ENCODE peak calls at places on chromosomes 6 and 20, in ten cellular contexts. K is naive thymus-derived CD4-positive, alpha-beta T cell; E is PC-9; T is GM23338; A is IMR-90; F is cardiac muscle cell; M is effector memory CD4-positive, alpha-beta T cell; H is AG10803; L is adrenal gland; D is H7. Z is an unnamed sample.

GRCh38 chr6:37648465-37649330 is 49.0 kb downstream of the MDGA1 start:
- DNase-seq in L (no peak), T (peak; percentile 98), E (peak; percentile 85), M (no peak), D (peak; percentile 98), F (peak; percentile 46), A (no peak), K (no peak), H (no peak), Z (no peak)

GRCh38 chr20:39473533-39473932 is 511.4 kb downstream of the DHX35 start:
- DNase-seq in E (no peak), H (no peak), A (no peak), L (no peak), K (no peak), D (no peak), T (no peak), F (no peak), M (no peak), Z (no peak)

GRCh38 chr20:4329232-4329631 is 313.9 kb upstream of the RNF24 start:
- DNase-seq in F (no peak), T (peak; percentile 31), K (no peak), M (no peak), E (no peak), D (peak; percentile 40), A (no peak), H (no peak), L (no peak), Z (no peak)

GRCh38 chr6:162026843-162027242 is 700.7 kb downstream of the PRKN start:
- DNase-seq in A (no peak), E (no peak), L (no peak), F (no peak), K (no peak), H (no peak), D (no peak), T (no peak), M (no peak), Z (no peak)

GRCh38 chr20:35240083-35240913 is 13.8 kb downstream of the MMP24 start:
- DNase-seq in M (no peak), L (no peak), T (no peak), A (no peak), K (no peak), D (no peak), F (no peak), H (no peak), E (no peak), Z (no peak)

GRCh38 chr20:34058831-34059230 is 53.2 kb downstream of the EIF2S2 start:
- DNase-seq in K (peak; percentile 61), T (no peak), E (no peak), F (peak; percentile 17), H (no peak), D (no peak), A (peak; percentile 23), L (no peak), M (no peak), Z (no peak)

GRCh38 chr20:13131688-13132087 is 89.4 kb upstream of the ISM1 start:
- DNase-seq in D (no peak), F (no peak), E (no peak), T (no peak), L (no peak), K (no peak), A (no peak), H (no peak), M (no peak), Z (no peak)

GRCh38 chr20:2292711-2293110 is 3.1 kb upstream of the TGM3 start:
- DNase-seq in T (no peak), E (no peak), F (peak; percentile 23), A (no peak), H (peak; percentile 66), K (no peak), L (no peak), D (no peak), M (no peak), Z (no peak)

GRCh38 chr6:54698974-54699373 is 147.6 kb upstream of the FAM83B start:
- DNase-seq in L (no peak), H (no peak), D (no peak), A (no peak), M (no peak), E (peak; percentile 58), K (no peak), F (no peak), T (no peak), Z (no peak)

GRCh38 chr6:113182370-113183141 is 674.6 kb upstream of the MARCKS start:
- DNase-seq in A (peak; percentile 83), M (no peak), K (no peak), F (peak; percentile 82), T (no peak), L (no peak), H (peak; percentile 87), E (no peak), D (no peak), Z (no peak)

GRCh38 chr6:33412140-33413009 is 1.6 kb downstream of the PHF1 start:
- DNase-seq in T (no peak), D (no peak), E (no peak), H (no peak), L (no peak), M (no peak), K (no peak), F (no peak), A (no peak), Z (no peak)
- H3K4me3 ChIP-seq in T (peak overlapping the region; percentile 81), D (no peak overlapping the region), E (no peak overlapping the region), H (peak overlapping the region; percentile 80), L (no peak overlapping the region), M (no peak overlapping the region), K (no peak overlapping the region), F (no peak overlapping the region), A (no peak overlapping the region), Z (no peak overlapping the region)

GRCh38 chr6:122400121-122400450 is 634 bp downstream of the HSF2 start:
- DNase-seq in D (no peak), K (no peak), A (no peak), L (no peak), T (peak; percentile 40), H (peak; percentile 8), F (no peak), M (no peak), E (no peak), Z (no peak)

GRCh38 chr6:122401104-122401503 is 1.7 kb downstream of the HSF2 start:
- DNase-seq in E (no peak), L (no peak), A (no peak), H (no peak), F (no peak), K (no peak), D (no peak), M (no peak), T (no peak), Z (no peak)

GRCh38 chr6:122399348-122400120 is at the start of gene HSF2:
- DNase-seq in T (peak; percentile 98), M (peak; percentile 91), K (peak; percentile 91), A (peak; percentile 99), H (peak; percentile 99), E (peak; percentile 94), L (peak; percentile 98), D (peak; percentile 92), F (peak; percentile 100), Z (peak; percentile 97)

GRCh38 chr6:122399055-122399347 is 451 bp upstream of the HSF2 start:
- DNase-seq in T (no peak), M (no peak), F (no peak), H (no peak), D (no peak), L (no peak), E (no peak), K (no peak), A (no peak), Z (no peak)

DNA sequence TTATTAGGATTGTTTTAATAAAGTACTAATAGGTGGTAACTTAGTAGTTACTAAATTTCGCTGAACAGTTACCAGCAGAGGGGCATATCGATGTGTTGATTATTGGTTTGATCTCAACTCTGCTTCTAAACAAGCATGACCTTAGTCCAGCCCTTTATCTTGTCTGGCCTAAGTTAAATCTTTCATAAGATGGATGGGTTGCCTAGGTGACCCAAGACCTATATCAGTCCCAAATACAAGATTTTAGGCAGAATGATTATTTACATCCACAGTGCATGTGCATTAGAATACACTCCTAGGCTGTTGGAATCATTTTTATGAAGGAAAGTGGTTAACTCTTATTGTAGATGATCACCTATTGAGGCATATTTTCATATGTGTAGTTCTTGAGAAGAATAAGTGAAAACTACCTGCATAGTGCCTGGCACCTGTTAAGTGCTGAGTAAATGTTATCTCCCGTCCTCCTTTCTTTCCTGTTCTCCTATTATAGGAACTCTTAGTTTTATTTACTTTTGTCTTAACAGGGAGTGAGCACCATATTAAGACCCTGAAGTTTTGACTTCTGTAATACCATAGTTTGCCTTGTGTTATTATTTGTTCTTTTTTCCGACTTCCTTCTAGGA is 1.1 kb downstream of the HSF2 start:
- DNase-seq in M (no peak), K (no peak), L (no peak), F (no peak), T (no peak), A (no peak), E (no peak), D (no peak), H (no peak), Z (no peak)
- H3K4me3 ChIP-seq in M (peak overlapping the region; percentile 99), K (peak overlapping the region; percentile 90), L (no peak overlapping the region), F (peak overlapping the region; percentile 92), T (peak overlapping the region; percentile 87), A (peak overlapping the region; percentile 94), E (peak overlapping the region; percentile 93), D (peak overlapping the region; percentile 98), H (peak overlapping the region; percentile 96), Z (peak overlapping the region; percentile 95)

DNA sequence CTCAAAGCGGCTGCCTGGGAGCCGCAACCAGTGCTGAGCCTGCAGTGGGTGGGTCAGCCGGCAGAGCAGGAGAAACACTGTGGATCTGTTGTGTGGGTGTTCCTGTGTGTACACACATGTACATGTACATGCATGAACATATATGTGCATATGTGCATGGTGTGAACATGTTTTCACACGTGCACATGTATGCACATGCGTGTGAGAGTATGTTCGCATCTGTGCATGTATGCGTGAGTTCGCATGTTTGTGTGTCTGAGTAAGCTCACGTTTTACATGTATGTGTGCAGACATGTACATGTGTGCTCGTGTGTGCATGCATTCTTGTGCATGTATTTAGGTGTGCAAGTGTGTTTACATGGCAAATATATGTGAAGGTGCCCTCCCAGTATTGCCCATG is 302.6 kb downstream of the CDH4 start:
- DNase-seq in K (no peak), D (no peak), T (no peak), F (no peak), M (no peak), E (no peak), A (no peak), H (no peak), L (no peak), Z (no peak)
- H3K4me3 ChIP-seq in K (no peak overlapping the region), D (no peak overlapping the region), T (no peak overlapping the region), F (no peak overlapping the region), M (no peak overlapping the region), E (no peak overlapping the region), A (no peak overlapping the region), H (no peak overlapping the region), L (no peak overlapping the region), Z (no peak overlapping the region)

DNA sequence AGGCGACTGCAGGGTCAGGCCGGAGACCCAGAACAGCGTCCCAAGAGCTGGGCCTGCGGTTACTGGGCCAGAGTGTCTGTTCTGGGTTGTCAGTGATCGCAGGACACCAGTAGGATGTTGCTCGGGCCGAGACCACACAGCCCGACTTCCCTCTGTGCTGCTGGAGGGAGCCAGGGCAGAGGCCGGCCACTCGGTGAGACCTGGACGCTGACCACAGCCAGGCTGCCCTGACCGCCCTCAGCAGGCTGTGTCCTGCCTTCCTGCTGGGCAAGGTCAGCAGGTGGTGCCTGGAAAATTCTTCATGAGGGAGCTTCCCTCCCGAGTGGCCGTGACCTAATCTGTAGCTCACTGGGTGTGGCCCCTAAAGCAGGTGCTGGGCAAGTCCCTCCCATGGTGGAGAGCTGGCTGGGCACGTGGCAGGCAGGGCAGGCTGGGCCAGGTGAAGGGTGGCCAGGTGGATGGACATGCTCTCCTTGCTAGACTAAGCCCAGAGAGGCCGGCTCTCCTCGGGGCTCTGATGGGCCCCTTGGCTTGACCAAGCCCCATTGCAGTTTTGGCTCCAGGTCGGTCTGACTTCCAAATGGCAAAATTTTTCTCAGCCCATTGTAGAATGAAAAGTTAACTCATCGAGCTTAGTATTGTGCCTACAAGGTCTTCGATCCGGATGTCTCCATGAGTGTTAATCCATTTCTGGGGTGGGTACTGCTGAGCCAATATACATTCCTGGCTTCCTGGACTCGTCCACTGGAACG is 1.9 kb downstream of the SLCO4A1 start:
- DNase-seq in D (no peak), A (no peak), L (no peak), F (no peak), M (no peak), E (peak; percentile 81), K (no peak), H (no peak), T (no peak), Z (no peak)
- H3K4me3 ChIP-seq in D (no peak overlapping the region), A (no peak overlapping the region), L (no peak overlapping the region), F (no peak overlapping the region), M (no peak overlapping the region), E (peak overlapping the region; percentile 97), K (no peak overlapping the region), H (no peak overlapping the region), T (no peak overlapping the region), Z (peak overlapping the region; percentile 83)

Z was measured in BE2C.